ENCODE peak calls at places on chromosomes 4 and X, in nine cellular contexts. One of them, this sample, is unnamed.

GRCh38 chrX:23503835-23504539 is 163.3 kb upstream of the PRDX4 start:
- DNase-seq in thyroid gland: peak
- DNase-seq in breast epithelium: peak
- DNase-seq in H7: peak
- DNase-seq in tibial nerve: peak
- DNase-seq in mesendoderm: peak
- DNase-seq in SJSA1: no peak
- DNase-seq in uterus: no peak
- DNase-seq in PC-9: peak
- DNase-seq in this sample: peak

GRCh38 chr4:113449407-113449974 is 312.0 kb downstream of the CAMK2D start:
- DNase-seq in PC-9: no peak
- DNase-seq in tibial nerve: no peak
- DNase-seq in uterus: no peak
- DNase-seq in SJSA1: no peak
- DNase-seq in mesendoderm: no peak
- DNase-seq in breast epithelium: no peak
- DNase-seq in thyroid gland: no peak
- DNase-seq in H7: no peak
- DNase-seq in this sample: no peak

GRCh38 chr4:158891256-158891655 is 122.4 kb downstream of the FNIP2 start:
- DNase-seq in uterus: no peak
- DNase-seq in SJSA1: no peak
- DNase-seq in thyroid gland: no peak
- DNase-seq in breast epithelium: no peak
- DNase-seq in mesendoderm: no peak
- DNase-seq in tibial nerve: no peak
- DNase-seq in PC-9: no peak
- DNase-seq in H7: no peak
- DNase-seq in this sample: no peak

GRCh38 chrX:20829665-20830481 is 544.3 kb upstream of the CNKSR2 start:
- DNase-seq in breast epithelium: no peak
- DNase-seq in thyroid gland: no peak
- DNase-seq in PC-9: no peak
- DNase-seq in uterus: no peak
- DNase-seq in SJSA1: peak
- DNase-seq in tibial nerve: no peak
- DNase-seq in mesendoderm: no peak
- DNase-seq in H7: no peak
- DNase-seq in this sample: no peak

GRCh38 chr4:38390962-38391361 is 273.0 kb upstream of the KLF3 start:
- DNase-seq in PC-9: no peak
- DNase-seq in thyroid gland: no peak
- DNase-seq in uterus: no peak
- DNase-seq in tibial nerve: no peak
- DNase-seq in mesendoderm: no peak
- DNase-seq in H7: no peak
- DNase-seq in SJSA1: no peak
- DNase-seq in breast epithelium: no peak
- DNase-seq in this sample: no peak

GRCh38 chr4:152115794-152116193 is 355.0 kb upstream of the GATB start:
- DNase-seq in H7: no peak
- DNase-seq in SJSA1: no peak
- DNase-seq in uterus: no peak
- DNase-seq in mesendoderm: no peak
- DNase-seq in tibial nerve: no peak
- DNase-seq in breast epithelium: no peak
- DNase-seq in thyroid gland: no peak
- DNase-seq in PC-9: no peak
- DNase-seq in this sample: no peak

GRCh38 chr4:160143574-160143973 is 1040.7 kb downstream of the RAPGEF2 start:
- DNase-seq in PC-9: no peak
- DNase-seq in mesendoderm: no peak
- DNase-seq in H7: no peak
- DNase-seq in SJSA1: no peak
- DNase-seq in thyroid gland: no peak
- DNase-seq in breast epithelium: no peak
- DNase-seq in tibial nerve: no peak
- DNase-seq in uterus: no peak
- DNase-seq in this sample: no peak

GRCh38 chr4:153497091-153497531 is 31.0 kb downstream of the TMEM131L start:
- DNase-seq in tibial nerve: no peak
- DNase-seq in PC-9: peak
- DNase-seq in uterus: no peak
- DNase-seq in SJSA1: no peak
- DNase-seq in mesendoderm: peak
- DNase-seq in breast epithelium: no peak
- DNase-seq in H7: no peak
- DNase-seq in thyroid gland: no peak
- DNase-seq in this sample: no peak

GRCh38 chr4:44580231-44580630 is 71.2 kb downstream of the YIPF7 start:
- DNase-seq in breast epithelium: no peak
- DNase-seq in SJSA1: no peak
- DNase-seq in tibial nerve: no peak
- DNase-seq in uterus: no peak
- DNase-seq in mesendoderm: no peak
- DNase-seq in thyroid gland: no peak
- DNase-seq in H7: no peak
- DNase-seq in PC-9: no peak
- DNase-seq in this sample: no peak

GRCh38 chr4:78222575-78223186 is 165.6 kb downstream of the FRAS1 start:
- DNase-seq in PC-9: no peak
- DNase-seq in tibial nerve: no peak
- DNase-seq in mesendoderm: peak
- DNase-seq in uterus: no peak
- DNase-seq in breast epithelium: no peak
- DNase-seq in SJSA1: no peak
- DNase-seq in thyroid gland: no peak
- DNase-seq in H7: no peak
- DNase-seq in this sample: no peak

GRCh38 chr4:122661661-122662160 is 40.8 kb upstream of the IL21 start:
- DNase-seq in tibial nerve: no peak
- DNase-seq in thyroid gland: no peak
- DNase-seq in H7: no peak
- DNase-seq in PC-9: no peak
- DNase-seq in mesendoderm: no peak
- DNase-seq in SJSA1: no peak
- DNase-seq in breast epithelium: no peak
- DNase-seq in uterus: no peak
- DNase-seq in this sample: no peak

GRCh38 chr4:10108391-10108790 is 8.2 kb downstream of the WDR1 start:
- DNase-seq in thyroid gland: no peak
- DNase-seq in breast epithelium: no peak
- DNase-seq in tibial nerve: no peak
- DNase-seq in H7: no peak
- DNase-seq in uterus: no peak
- DNase-seq in SJSA1: no peak
- DNase-seq in PC-9: no peak
- DNase-seq in mesendoderm: no peak
- DNase-seq in this sample: no peak

GRCh38 chrX:1336331-1337143 is at the start of gene IL3RA:
- DNase-seq in tibial nerve: no peak
- DNase-seq in thyroid gland: no peak
- DNase-seq in uterus: peak
- DNase-seq in SJSA1: no peak
- DNase-seq in breast epithelium: no peak
- DNase-seq in H7: no peak
- DNase-seq in PC-9: peak
- DNase-seq in mesendoderm: no peak
- DNase-seq in this sample: peak

GRCh38 chr4:74044676-74045075 is 6.2 kb upstream of the CXCL3 start:
- DNase-seq in H7: no peak
- DNase-seq in uterus: no peak
- DNase-seq in breast epithelium: no peak
- DNase-seq in mesendoderm: no peak
- DNase-seq in thyroid gland: no peak
- DNase-seq in PC-9: peak
- DNase-seq in tibial nerve: no peak
- DNase-seq in SJSA1: no peak
- DNase-seq in this sample: no peak

GRCh38 chr4:83731609-83732008 is 195.7 kb downstream of the GPAT3 start:
- DNase-seq in uterus: no peak
- DNase-seq in tibial nerve: no peak
- DNase-seq in breast epithelium: no peak
- DNase-seq in thyroid gland: no peak
- DNase-seq in SJSA1: no peak
- DNase-seq in mesendoderm: no peak
- DNase-seq in PC-9: no peak
- DNase-seq in H7: no peak
- DNase-seq in this sample: no peak

GRCh38 chr4:11011249-11011648 is 326.7 kb upstream of the CLNK start:
- DNase-seq in SJSA1: no peak
- DNase-seq in breast epithelium: no peak
- DNase-seq in uterus: no peak
- DNase-seq in thyroid gland: no peak
- DNase-seq in PC-9: no peak
- DNase-seq in mesendoderm: no peak
- DNase-seq in tibial nerve: no peak
- DNase-seq in H7: no peak
- DNase-seq in this sample: no peak

GRCh38 chrX:103099706-103100105 is 6.8 kb upstream of the NXF3 start:
- DNase-seq in thyroid gland: no peak
- DNase-seq in H7: no peak
- DNase-seq in uterus: no peak
- DNase-seq in PC-9: no peak
- DNase-seq in tibial nerve: no peak
- DNase-seq in breast epithelium: no peak
- DNase-seq in SJSA1: no peak
- DNase-seq in mesendoderm: no peak
- DNase-seq in this sample: no peak

GRCh38 chr4:186606593-186606992 is 51.2 kb upstream of the MTNR1A start:
- DNase-seq in mesendoderm: peak
- DNase-seq in SJSA1: peak
- DNase-seq in H7: no peak
- DNase-seq in thyroid gland: no peak
- DNase-seq in breast epithelium: no peak
- DNase-seq in uterus: no peak
- DNase-seq in tibial nerve: no peak
- DNase-seq in PC-9: no peak
- DNase-seq in this sample: no peak

GRCh38 chr4:128513664-128514484 is 226.3 kb upstream of the PGRMC2 start:
- DNase-seq in uterus: no peak
- DNase-seq in mesendoderm: no peak
- DNase-seq in PC-9: no peak
- DNase-seq in thyroid gland: no peak
- DNase-seq in SJSA1: no peak
- DNase-seq in breast epithelium: no peak
- DNase-seq in H7: no peak
- DNase-seq in tibial nerve: no peak
- DNase-seq in this sample: no peak

GRCh38 chr4:154467886-154468285 is 23.7 kb downstream of the DCHS2 start:
- DNase-seq in uterus: no peak
- DNase-seq in H7: no peak
- DNase-seq in PC-9: no peak
- DNase-seq in tibial nerve: no peak
- DNase-seq in SJSA1: no peak
- DNase-seq in thyroid gland: no peak
- DNase-seq in mesendoderm: no peak
- DNase-seq in breast epithelium: no peak
- DNase-seq in this sample: no peak

DNA sequence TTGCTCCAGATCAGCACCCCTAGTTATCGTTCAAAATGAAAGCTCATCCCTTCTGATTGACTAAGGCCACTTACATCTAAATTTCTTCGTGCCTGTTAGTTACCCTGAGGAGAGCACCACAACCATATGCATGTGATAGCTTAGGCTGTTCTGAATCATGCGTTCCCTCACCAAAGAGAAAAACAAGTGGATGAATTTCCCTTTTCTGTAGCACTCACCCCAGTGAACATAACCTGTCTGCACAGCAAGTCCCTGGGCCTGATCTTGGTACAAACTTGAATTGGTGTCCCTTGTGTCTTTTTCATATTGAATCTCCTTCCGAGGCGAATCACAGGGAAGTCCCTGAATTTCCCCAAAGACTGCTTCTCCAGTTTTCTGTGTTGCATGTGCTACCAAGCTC is 100.5 kb downstream of the KLHL8 start:
- DNase-seq in breast epithelium: no peak
- DNase-seq in thyroid gland: no peak
- DNase-seq in mesendoderm: no peak
- DNase-seq in H7: no peak
- DNase-seq in SJSA1: no peak
- DNase-seq in tibial nerve: no peak
- DNase-seq in uterus: no peak
- DNase-seq in PC-9: no peak
- DNase-seq in this sample: no peak
- H3K4me3 ChIP-seq in breast epithelium: peak
- H3K4me3 ChIP-seq in thyroid gland: no peak
- H3K4me3 ChIP-seq in mesendoderm: no peak
- H3K4me3 ChIP-seq in H7: no peak
- H3K4me3 ChIP-seq in SJSA1: no peak
- H3K4me3 ChIP-seq in tibial nerve: no peak
- H3K4me3 ChIP-seq in uterus: peak
- H3K4me3 ChIP-seq in PC-9: no peak
- H3K4me3 ChIP-seq in this sample: peak

GRCh38 chrX:40107291-40108083 is 9.7 kb upstream of the BCOR start:
- DNase-seq in H7: peak
- DNase-seq in tibial nerve: no peak
- DNase-seq in PC-9: peak
- DNase-seq in thyroid gland: peak
- DNase-seq in uterus: peak
- DNase-seq in SJSA1: no peak
- DNase-seq in breast epithelium: no peak
- DNase-seq in mesendoderm: peak
- DNase-seq in this sample: no peak
- H3K4me3 ChIP-seq in H7: peak
- H3K4me3 ChIP-seq in tibial nerve: peak
- H3K4me3 ChIP-seq in PC-9: peak
- H3K4me3 ChIP-seq in thyroid gland: no peak
- H3K4me3 ChIP-seq in uterus: peak
- H3K4me3 ChIP-seq in SJSA1: no peak
- H3K4me3 ChIP-seq in breast epithelium: peak
- H3K4me3 ChIP-seq in mesendoderm: no peak
- H3K4me3 ChIP-seq in this sample: peak

GRCh38 chr4:3410401-3411135 is 31.2 kb upstream of the HGFAC start:
- DNase-seq in PC-9: no peak
- DNase-seq in tibial nerve: no peak
- DNase-seq in H7: no peak
- DNase-seq in uterus: no peak
- DNase-seq in breast epithelium: peak
- DNase-seq in SJSA1: no peak
- DNase-seq in mesendoderm: no peak
- DNase-seq in thyroid gland: no peak
- DNase-seq in this sample: peak
- H3K4me3 ChIP-seq in PC-9: no peak
- H3K4me3 ChIP-seq in tibial nerve: no peak
- H3K4me3 ChIP-seq in H7: no peak
- H3K4me3 ChIP-seq in uterus: no peak
- H3K4me3 ChIP-seq in breast epithelium: no peak
- H3K4me3 ChIP-seq in SJSA1: no peak
- H3K4me3 ChIP-seq in mesendoderm: no peak
- H3K4me3 ChIP-seq in thyroid gland: no peak
- H3K4me3 ChIP-seq in this sample: no peak

DNA sequence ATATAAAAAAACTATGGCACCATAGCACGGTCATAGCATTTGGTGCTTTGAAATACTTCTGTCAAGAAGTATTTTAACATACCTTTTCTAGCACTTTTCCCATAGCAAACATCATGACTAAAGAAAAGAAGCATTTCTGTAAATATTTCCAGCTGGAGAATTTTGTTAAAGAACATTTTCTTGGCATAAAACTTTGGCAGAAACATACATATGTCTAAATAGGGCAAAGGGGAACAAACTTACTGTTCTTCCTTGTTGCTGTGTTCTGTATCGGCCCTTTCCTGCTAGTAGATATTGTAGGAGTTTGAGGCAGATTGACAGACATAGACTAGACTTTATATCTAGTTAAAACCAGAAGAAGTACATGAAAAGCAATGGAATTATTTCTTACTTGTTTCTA is 2368.5 kb downstream of the PCDH7 start:
- DNase-seq in breast epithelium: no peak
- DNase-seq in SJSA1: no peak
- DNase-seq in tibial nerve: no peak
- DNase-seq in mesendoderm: no peak
- DNase-seq in uterus: no peak
- DNase-seq in thyroid gland: no peak
- DNase-seq in H7: no peak
- DNase-seq in PC-9: no peak
- DNase-seq in this sample: no peak
- H3K4me3 ChIP-seq in breast epithelium: no peak
- H3K4me3 ChIP-seq in SJSA1: no peak
- H3K4me3 ChIP-seq in tibial nerve: no peak
- H3K4me3 ChIP-seq in mesendoderm: no peak
- H3K4me3 ChIP-seq in uterus: no peak
- H3K4me3 ChIP-seq in thyroid gland: no peak
- H3K4me3 ChIP-seq in H7: no peak
- H3K4me3 ChIP-seq in PC-9: no peak
- H3K4me3 ChIP-seq in this sample: no peak